ENCODE peak calls at places on chromosomes 13 and 19, in nine cellular contexts. Z, E, N, T, X, R, K, H and G are unnamed samples.

GRCh38 chr13:40922437-40923040 is 96.6 kb downstream of the ELF1 start:
- DNase-seq in N (no peak), E (no peak), R (no peak), X (peak), K (peak), Z (no peak), H (no peak), T (peak), G (peak)

GRCh38 chr13:32905864-32906180 is 110.4 kb upstream of the KL start:
- DNase-seq in K (peak), E (no peak), R (no peak), N (no peak), Z (no peak), T (peak), H (no peak), X (no peak), G (no peak)

GRCh38 chr19:33407140-33407551 is 33.6 kb downstream of the CEBPG start:
- DNase-seq in R (no peak), X (no peak), N (no peak), H (no peak), Z (no peak), E (no peak), T (no peak), K (no peak), G (no peak)

GRCh38 chr13:24738366-24738847 is 25.6 kb upstream of the RNF17 start:
- DNase-seq in T (no peak), E (no peak), Z (no peak), X (no peak), H (no peak), N (no peak), R (no peak), K (no peak), G (no peak)

GRCh38 chr13:99198630-99199029 is 2.0 kb upstream of the UBAC2 start:
- DNase-seq in R (no peak), X (no peak), N (no peak), K (no peak), T (peak), E (no peak), Z (no peak), H (no peak), G (no peak)

GRCh38 chr13:100490692-100491091 is 97.9 kb downstream of the GGACT start:
- DNase-seq in T (peak), R (no peak), K (no peak), Z (no peak), N (no peak), X (no peak), E (no peak), H (no peak), G (peak)

GRCh38 chr13:30581582-30581981 is 36.1 kb upstream of the USPL1 start:
- DNase-seq in E (no peak), N (peak), T (peak), X (no peak), R (no peak), K (no peak), Z (peak), H (no peak), G (peak)

GRCh38 chr19:21680026-21680425 is 87.4 kb downstream of the ZNF100 start:
- DNase-seq in N (no peak), E (no peak), X (no peak), R (no peak), K (no peak), Z (no peak), H (no peak), T (no peak), G (peak)

GRCh38 chr13:33918199-33918932 is 100.4 kb downstream of the RFC3 start:
- DNase-seq in T (peak), K (no peak), E (no peak), N (peak), R (no peak), X (no peak), H (no peak), Z (peak), G (no peak)

GRCh38 chr13:107642841-107643240 is 572.5 kb downstream of the LIG4 start:
- DNase-seq in T (peak), R (no peak), E (no peak), N (no peak), K (no peak), Z (no peak), X (no peak), H (no peak), G (no peak)

GRCh38 chr19:10819124-10820060 is 16.6 kb downstream of the TMED1 start:
- DNase-seq in X (no peak), E (no peak), H (no peak), K (no peak), Z (no peak), N (no peak), T (no peak), R (no peak), G (no peak)

GRCh38 chr13:37715606-37716015 is 117.0 kb upstream of the POSTN start:
- DNase-seq in T (no peak), X (no peak), R (no peak), N (peak), H (no peak), E (no peak), K (no peak), Z (peak), G (no peak)

GRCh38 chr19:7924651-7925170 is 1.2 kb downstream of the CTXN1 start:
- DNase-seq in R (no peak), K (no peak), N (no peak), H (peak), E (no peak), Z (no peak), T (no peak), X (no peak), G (peak)